ENCODE peak calls at places on chromosomes 11 and 22, in ten cellular contexts. H is stomach; B is hepatocyte; A is gastrocnemius medialis; S is CD8-positive, alpha-beta T cell; O is heart right ventricle; N is psoas muscle; L is CD8-positive, alpha-beta memory T cell; W is A673; G is PC-9. U is an unnamed sample.

GRCh38 chr22:31825513-31825912 is 71.7 kb downstream of the DEPDC5 start:
- DNase-seq in H (no peak), B (no peak), A (no peak), S (no peak), O (no peak), N (no peak), L (no peak), W (no peak), G (no peak), U (no peak)

GRCh38 chr11:116217006-116217405 is 555.8 kb downstream of the BUD13 start:
- DNase-seq in H (no peak), B (no peak), A (no peak), S (no peak), O (peak), N (no peak), L (no peak), W (peak), G (peak), U (no peak)

GRCh38 chr22:30573594-30574094 is 821 bp downstream of the GAL3ST1 start:
- DNase-seq in H (peak), B (peak), A (peak), S (no peak), O (no peak), N (no peak), L (no peak), W (no peak), G (no peak), U (no peak)

GRCh38 chr11:115677190-115677589 is 173.0 kb upstream of the CADM1 start:
- DNase-seq in H (no peak), B (no peak), A (no peak), S (no peak), O (no peak), N (no peak), L (no peak), W (no peak), G (no peak), U (no peak)

GRCh38 chr11:47861762-47862161 is 13.6 kb upstream of the NUP160 start:
- DNase-seq in H (no peak), B (no peak), A (no peak), S (no peak), O (no peak), N (no peak), L (no peak), W (peak), G (no peak), U (no peak)

GRCh38 chr22:46053563-46054090 is 76.7 kb upstream of the WNT7B start:
- DNase-seq in H (peak), B (no peak), A (no peak), S (peak), O (peak), N (peak), L (peak), W (peak), G (peak), U (no peak)

GRCh38 chr22:37335819-37336199 is 53.5 kb downstream of the CYTH4 start:
- DNase-seq in H (no peak), B (no peak), A (no peak), S (no peak), O (no peak), N (no peak), L (no peak), W (no peak), G (no peak), U (no peak)

GRCh38 chr22:30655532-30655931 is 12.1 kb downstream of the DUSP18 start:
- DNase-seq in H (no peak), B (no peak), A (no peak), S (no peak), O (no peak), N (no peak), L (no peak), W (no peak), G (peak), U (no peak)

GRCh38 chr11:95556342-95557151 is 233.0 kb downstream of the FAM76B start:
- DNase-seq in H (no peak), B (peak), A (no peak), S (no peak), O (no peak), N (no peak), L (no peak), W (peak), G (no peak), U (no peak)

GRCh38 chr11:86291466-86292262 is 10.4 kb upstream of the HIKESHI start:
- DNase-seq in H (peak), B (peak), A (no peak), S (peak), O (no peak), N (no peak), L (peak), W (peak), G (peak), U (peak)

GRCh38 chr22:28955817-28956216 is 72.4 kb downstream of the ZNRF3 start:
- DNase-seq in H (peak), B (no peak), A (no peak), S (peak), O (no peak), N (no peak), L (peak), W (no peak), G (no peak), U (no peak)

GRCh38 chr22:46357711-46358505 is 22.4 kb downstream of the TRMU start:
- DNase-seq in H (no peak), B (no peak), A (no peak), S (no peak), O (no peak), N (no peak), L (no peak), W (no peak), G (no peak), U (no peak)

GRCh38 chr22:26479792-26480610 is 3.6 kb downstream of the HPS4 start:
- DNase-seq in H (no peak), B (no peak), A (no peak), S (no peak), O (no peak), N (no peak), L (no peak), W (peak), G (no peak), U (no peak)

GRCh38 chr11:103515283-103515682 is 406.1 kb downstream of the DYNC2H1 start:
- DNase-seq in H (no peak), B (no peak), A (no peak), S (no peak), O (no peak), N (no peak), L (no peak), W (no peak), G (no peak), U (no peak)

GRCh38 chr11:66912361-66912760 is 45.8 kb downstream of the PC start:
- DNase-seq in H (no peak), B (no peak), A (no peak), S (no peak), O (no peak), N (no peak), L (no peak), W (no peak), G (no peak), U (no peak)
- H3K27ac ChIP-seq in H (no peak), B (no peak), A (no peak), S (no peak), O (no peak), N (no peak), L (no peak), W (no peak), G (no peak), U (no peak)

GRCh38 chr11:128784059-128784804 is 82.9 kb downstream of the KCNJ1 start:
- DNase-seq in H (no peak), B (no peak), A (no peak), S (no peak), O (no peak), N (no peak), L (no peak), W (no peak), G (no peak), U (peak)
- H3K4me3 ChIP-seq in H (no peak), B (no peak), A (no peak), S (no peak), O (no peak), N (no peak), L (no peak), W (no peak), G (no peak), U (no peak)

GRCh38 chr11:15889353-15889752 is 467.0 kb downstream of the SOX6 start:
- DNase-seq in H (no peak), B (no peak), A (no peak), S (no peak), O (no peak), N (no peak), L (no peak), W (no peak), G (no peak), U (no peak)

GRCh38 chr11:15896544-15896943 is 459.8 kb downstream of the SOX6 start:
- DNase-seq in H (no peak), B (no peak), A (peak), S (no peak), O (no peak), N (peak), L (no peak), W (no peak), G (no peak), U (no peak)

GRCh38 chr11:15896026-15896425 is 460.3 kb downstream of the SOX6 start:
- DNase-seq in H (no peak), B (no peak), A (no peak), S (no peak), O (no peak), N (no peak), L (no peak), W (no peak), G (no peak), U (no peak)

GRCh38 chr11:15889972-15890371 is 466.4 kb downstream of the SOX6 start:
- DNase-seq in H (no peak), B (no peak), A (no peak), S (no peak), O (no peak), N (no peak), L (no peak), W (no peak), G (no peak), U (no peak)

GRCh38 chr11:15893080-15893492 is 463.3 kb downstream of the SOX6 start:
- DNase-seq in H (no peak), B (peak), A (no peak), S (no peak), O (no peak), N (no peak), L (no peak), W (peak), G (peak), U (no peak)
- H3K27ac ChIP-seq in H (no peak), B (peak), A (no peak), S (no peak), O (no peak), N (peak), L (no peak), W (no peak), G (peak), U (no peak)

DNA sequence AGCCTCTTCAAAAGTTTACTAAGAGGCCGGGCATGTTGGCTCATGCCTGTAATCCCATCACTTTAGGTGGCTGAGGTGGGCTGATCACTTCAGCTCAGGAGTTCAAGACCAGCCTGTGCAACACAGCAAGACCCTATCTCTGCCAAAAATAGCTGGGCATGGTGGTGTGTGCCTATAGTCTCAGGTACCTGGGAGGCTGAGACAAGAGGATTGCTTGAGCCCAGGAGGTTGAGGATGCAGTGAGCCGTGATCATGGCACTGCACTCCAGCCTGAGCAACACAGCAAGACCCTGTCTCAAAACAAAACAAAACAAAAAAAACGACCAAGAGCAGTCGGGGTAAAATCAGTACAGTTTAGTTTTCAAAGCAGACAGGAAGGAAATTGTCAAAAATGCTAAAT is 4.7 kb upstream of the ADSL start:
- DNase-seq in H (no peak), B (no peak), A (no peak), S (no peak), O (no peak), N (no peak), L (no peak), W (no peak), G (no peak), U (no peak)
- H3K4me3 ChIP-seq in H (no peak), B (no peak), A (no peak), S (no peak), O (no peak), N (no peak), L (no peak), W (no peak), G (no peak), U (no peak)

GRCh38 chr11:117826360-117826635 is 1.8 kb upstream of the FXYD2 start:
- DNase-seq in H (peak), B (no peak), A (peak), S (no peak), O (no peak), N (no peak), L (no peak), W (no peak), G (no peak), U (no peak)
- H3K27ac ChIP-seq in H (no peak), B (no peak), A (no peak), S (no peak), O (peak), N (no peak), L (no peak), W (no peak), G (no peak), U (no peak)

DNA sequence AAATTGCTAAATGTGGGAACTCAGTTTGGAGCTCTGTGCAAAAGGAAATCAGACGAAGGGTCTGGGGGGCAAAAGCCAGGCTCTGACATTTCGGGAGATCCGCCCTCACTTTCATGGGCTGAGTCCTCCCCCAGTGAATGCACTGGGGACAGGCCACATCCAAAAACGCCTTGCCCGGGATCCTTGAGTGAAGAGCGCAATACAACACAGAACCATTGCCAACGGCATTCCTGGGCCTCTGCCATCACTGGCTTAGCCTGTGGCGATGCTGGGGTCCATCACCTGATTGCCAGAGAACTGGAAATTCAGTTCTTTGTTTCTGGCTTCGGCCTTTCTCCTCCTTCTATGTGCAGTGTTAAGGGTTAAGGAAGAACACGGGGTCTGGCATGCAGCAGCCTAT is 297.9 kb downstream of the SHANK2 start:
- DNase-seq in H (no peak), B (no peak), A (no peak), S (no peak), O (peak), N (no peak), L (no peak), W (no peak), G (no peak), U (no peak)
- H3K4me3 ChIP-seq in H (no peak), B (no peak), A (no peak), S (no peak), O (no peak), N (no peak), L (no peak), W (no peak), G (no peak), U (no peak)

DNA sequence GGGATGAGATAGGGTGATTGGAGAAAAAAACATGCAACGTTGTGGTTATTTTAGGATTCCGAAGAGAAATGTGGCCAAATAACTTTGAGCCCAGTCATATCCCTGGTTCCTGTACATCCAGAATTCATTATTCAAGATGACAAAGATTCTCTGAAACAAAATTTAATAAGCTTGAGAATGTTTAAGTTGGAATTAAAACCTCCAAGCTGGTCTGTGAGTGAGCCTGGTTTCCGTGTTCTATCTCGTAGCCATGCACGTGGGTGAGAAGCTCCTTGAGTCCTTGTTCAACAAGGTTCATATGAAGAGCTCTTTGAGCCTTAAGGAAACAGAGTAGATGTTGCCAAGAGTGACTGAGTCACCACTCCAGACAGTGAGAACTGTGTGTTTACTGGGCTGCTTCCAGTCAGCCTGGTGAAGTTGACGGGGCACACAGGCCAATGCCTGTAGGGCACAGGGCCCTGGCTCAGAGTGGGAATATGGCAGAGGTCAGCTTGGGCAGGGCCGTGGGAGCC is 206.5 kb downstream of the NAV2 start:
- DNase-seq in H (peak), B (peak), A (no peak), S (no peak), O (peak), N (no peak), L (no peak), W (no peak), G (peak), U (no peak)
- H3K27ac ChIP-seq in H (peak), B (no peak), A (no peak), S (no peak), O (peak), N (no peak), L (no peak), W (no peak), G (peak), U (no peak)

DNA sequence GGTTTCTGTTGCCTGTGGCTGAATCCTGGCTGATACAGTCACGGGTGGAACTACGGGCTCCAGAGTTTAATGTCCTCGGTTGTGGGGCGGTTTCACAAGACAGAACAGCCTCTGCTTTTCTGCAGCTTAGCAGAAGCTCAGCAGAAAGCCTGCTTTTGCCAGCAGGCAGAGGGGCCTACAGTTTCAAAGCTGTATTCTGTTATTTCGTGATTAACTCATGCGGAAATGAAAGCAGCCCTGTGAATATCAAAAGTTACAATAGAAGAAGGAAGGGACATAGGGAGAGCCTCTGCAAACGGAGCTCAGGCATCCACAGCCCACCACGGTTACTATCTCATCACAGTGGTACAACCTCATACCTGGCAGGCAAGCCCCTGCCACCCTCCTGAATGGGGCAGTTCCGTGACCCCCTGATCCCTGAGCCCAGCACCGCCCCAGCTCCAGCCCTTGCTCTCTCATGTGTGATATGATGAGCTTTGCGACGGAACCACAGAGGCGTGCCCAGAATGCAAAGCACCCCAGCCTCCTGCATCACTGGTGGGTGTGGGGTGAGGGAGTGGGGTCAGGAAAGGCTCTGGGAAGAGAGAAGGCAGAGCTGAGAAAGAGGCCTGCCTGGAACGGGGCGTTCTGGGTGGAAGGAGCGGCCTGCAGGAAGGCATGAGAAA is 360.6 kb downstream of the BRD1 start:
- DNase-seq in H (no peak), B (no peak), A (no peak), S (no peak), O (no peak), N (no peak), L (no peak), W (no peak), G (no peak), U (no peak)
- H3K4me3 ChIP-seq in H (no peak), B (no peak), A (no peak), S (no peak), O (no peak), N (no peak), L (no peak), W (no peak), G (no peak), U (no peak)

DNA sequence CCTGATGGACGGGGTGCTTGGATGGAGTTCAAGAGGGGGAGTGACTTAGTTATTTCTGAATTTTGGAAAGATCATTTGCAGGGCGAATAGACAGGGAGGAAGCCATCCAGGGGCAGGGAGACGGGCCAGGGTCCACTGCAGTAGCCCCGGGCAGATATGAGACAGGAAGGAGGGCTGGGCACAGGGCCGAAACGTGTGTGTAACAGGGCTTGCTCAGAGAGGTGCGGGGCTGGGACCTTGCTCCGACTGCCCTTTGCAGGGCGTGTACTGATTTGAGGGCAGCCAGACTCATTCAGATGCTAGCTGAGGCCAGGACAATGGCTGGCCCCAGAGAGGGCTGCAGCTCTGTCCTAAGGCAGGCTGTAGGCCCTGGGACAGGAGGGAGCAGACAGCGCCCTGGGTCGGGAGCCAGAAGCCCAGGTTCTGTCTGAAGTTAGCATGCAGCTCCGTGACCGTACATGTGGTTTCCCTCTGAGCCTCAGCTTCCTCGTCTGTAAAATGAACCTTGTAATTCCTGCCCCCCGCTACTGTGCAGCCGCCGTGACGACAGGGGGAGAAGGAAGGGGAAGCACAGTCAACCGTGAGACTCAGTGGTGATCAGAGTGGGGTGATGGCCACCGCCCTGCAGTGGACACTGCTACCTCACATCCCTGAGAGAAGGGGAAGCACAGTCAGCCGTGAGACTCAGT is 103.4 kb downstream of the PHF21B start:
- DNase-seq in H (no peak), B (no peak), A (no peak), S (no peak), O (no peak), N (no peak), L (no peak), W (no peak), G (no peak), U (no peak)
- H3K27ac ChIP-seq in H (no peak), B (no peak), A (no peak), S (no peak), O (no peak), N (no peak), L (no peak), W (no peak), G (no peak), U (no peak)

GRCh38 chr11:57248780-57249383 is 11.8 kb upstream of the APLNR start:
- DNase-seq in H (peak), B (peak), A (no peak), S (no peak), O (peak), N (peak), L (no peak), W (peak), G (peak), U (peak)
- H3K4me3 ChIP-seq in H (no peak), B (no peak), A (no peak), S (no peak), O (no peak), N (no peak), L (no peak), W (no peak), G (no peak), U (no peak)